ENCODE peak calls at places on chromosomes 3 and 15, in eight cellular contexts. V, S, T, G, X, Q, Z and H are unnamed samples.

GRCh38 chr15:39579487-39580116 is 1.3 kb upstream of the THBS1 start:
- DNase-seq in G (peak), S (no peak), Z (peak), T (peak), V (no peak), Q (no peak), X (peak), H (peak)

GRCh38 chr15:64070965-64071851 is 22.4 kb downstream of the CIAO2A start:
- DNase-seq in Z (peak), X (peak), T (peak), Q (no peak), G (no peak), S (no peak), V (no peak), H (peak)

GRCh38 chr3:114858329-114858728 is 288.8 kb downstream of the ZBTB20 start:
- DNase-seq in X (no peak), Q (no peak), G (no peak), V (no peak), T (no peak), Z (no peak), S (no peak), H (no peak)

GRCh38 chr3:48989796-48990635 is at the start of gene P4HTM:
- DNase-seq in G (peak), T (peak), S (peak), X (peak), V (no peak), Q (peak), Z (peak), H (peak)

GRCh38 chr15:41581110-41581509 is 22.1 kb downstream of the TYRO3 start:
- DNase-seq in Q (no peak), G (no peak), Z (no peak), S (no peak), X (no peak), T (peak), V (no peak), H (peak)

GRCh38 chr3:148697311-148698189 is at the start of gene AGTR1:
- DNase-seq in X (peak), V (no peak), G (peak), T (peak), Q (no peak), S (no peak), Z (peak), H (peak)

GRCh38 chr3:110157221-110157620 is 819.9 kb upstream of the DPPA4 start:
- DNase-seq in V (no peak), Q (no peak), T (no peak), X (no peak), S (no peak), G (no peak), Z (no peak), H (no peak)

GRCh38 chr3:15319575-15319974 is 12.8 kb downstream of the SH3BP5 start:
- DNase-seq in V (no peak), S (no peak), Z (peak), X (peak), Q (no peak), T (no peak), G (no peak), H (no peak)

GRCh38 chr3:106119691-106120090 is 250.9 kb upstream of the CBLB start:
- DNase-seq in Q (no peak), Z (no peak), V (no peak), X (peak), S (no peak), T (peak), G (no peak), H (no peak)

GRCh38 chr3:197365621-197366020 is 67.2 kb upstream of the DLG1 start:
- DNase-seq in T (no peak), V (no peak), Z (no peak), X (no peak), G (no peak), S (no peak), Q (no peak), H (no peak)

GRCh38 chr3:129534428-129535027 is 6.1 kb downstream of the RHO start:
- DNase-seq in T (no peak), Q (no peak), X (no peak), V (no peak), Z (no peak), S (no peak), G (no peak), H (no peak)

GRCh38 chr15:68765602-68766368 is 54.9 kb downstream of the ANP32A start:
- DNase-seq in V (no peak), S (no peak), Q (no peak), G (no peak), Z (no peak), X (no peak), T (no peak), H (no peak)

GRCh38 chr15:96309143-96309542 is 21.4 kb upstream of the NR2F2 start:
- DNase-seq in T (no peak), X (no peak), Q (no peak), S (no peak), G (no peak), Z (no peak), V (no peak), H (no peak)

GRCh38 chr15:85168642-85169173 is 187.1 kb downstream of the PDE8A start:
- DNase-seq in T (peak), S (peak), G (peak), Z (no peak), X (no peak), V (no peak), Q (peak), H (peak)

GRCh38 chr15:26879770-26880169 is 12.9 kb downstream of the GABRA5 start:
- DNase-seq in G (no peak), Z (no peak), T (no peak), V (no peak), S (no peak), Q (no peak), X (no peak), H (no peak)

GRCh38 chr3:13299531-13300155 is 120.5 kb downstream of the NUP210 start:
- DNase-seq in S (no peak), T (no peak), Q (no peak), V (no peak), X (no peak), G (no peak), Z (no peak), H (no peak)